ENCODE peak calls at places on chromosomes 6 and 20, in eight cellular contexts. H, Y, Z, M, E, V, C and Q are unnamed samples.

GRCh38 chr6:1035419-1035818 is 276.5 kb upstream of the FOXQ1 start:
- DNase-seq in H (no peak), Y (no peak), Z (no peak), M (no peak), E (no peak), V (no peak), C (no peak), Q (no peak)

GRCh38 chr20:9051508-9051907 is 17.4 kb upstream of the PLCB4 start:
- DNase-seq in H (no peak), Y (peak; percentile 98), Z (peak; percentile 97), M (no peak), E (no peak), V (peak; percentile 89), C (peak; percentile 97), Q (no peak)

GRCh38 chr6:116443105-116443504 is 18.1 kb upstream of the CALHM6 start:
- DNase-seq in H (no peak), Y (no peak), Z (no peak), M (no peak), E (no peak), V (no peak), C (no peak), Q (no peak)

GRCh38 chr6:167493961-167494697 is 169.2 kb downstream of the TTLL2 start:
- DNase-seq in H (no peak), Y (no peak), Z (no peak), M (no peak), E (no peak), V (no peak), C (no peak), Q (no peak)

GRCh38 chr20:12047838-12048432 is 130.2 kb downstream of the BTBD3 start:
- DNase-seq in H (no peak), Y (peak; percentile 2), Z (peak; percentile 19), M (no peak), E (no peak), V (no peak), C (peak; percentile 18), Q (peak; percentile 73)

GRCh38 chr20:48738399-48739304 is 89.1 kb downstream of the PREX1 start:
- DNase-seq in H (peak; percentile 69), Y (no peak), Z (no peak), M (no peak), E (peak; percentile 98), V (no peak), C (no peak), Q (no peak)

GRCh38 chr6:4610256-4610655 is 165.9 kb upstream of the CDYL start:
- DNase-seq in H (no peak), Y (peak; percentile 19), Z (peak; percentile 71), M (no peak), E (no peak), V (no peak), C (peak; percentile 95), Q (no peak)

GRCh38 chr6:44701038-44701636 is 313.6 kb downstream of the CDC5L start:
- DNase-seq in H (no peak), Y (no peak), Z (no peak), M (no peak), E (no peak), V (no peak), C (no peak), Q (no peak)

GRCh38 chr6:99282479-99283062 is 66.9 kb downstream of the FAXC start:
- DNase-seq in H (no peak), Y (peak; percentile 12), Z (peak; percentile 15), M (no peak), E (no peak), V (no peak), C (peak; percentile 5), Q (peak; percentile 64)

GRCh38 chr6:38646166-38646565 is 6.4 kb upstream of the BTBD9 start:
- DNase-seq in H (no peak), Y (no peak), Z (peak; percentile 26), M (no peak), E (no peak), V (no peak), C (peak; percentile 14), Q (peak; percentile 84)

GRCh38 chr20:10986586-10986985 is 312.8 kb upstream of the JAG1 start:
- DNase-seq in H (no peak), Y (peak; percentile 5), Z (peak; percentile 2), M (no peak), E (no peak), V (no peak), C (peak; percentile 30), Q (no peak)

GRCh38 chr6:86487660-86488221 is 449.6 kb upstream of the HTR1E start:
- DNase-seq in H (no peak), Y (no peak), Z (no peak), M (no peak), E (no peak), V (no peak), C (no peak), Q (no peak)

GRCh38 chr20:17500271-17500670 is 30.9 kb downstream of the BFSP1 start:
- DNase-seq in H (no peak), Y (no peak), Z (no peak), M (no peak), E (no peak), V (no peak), C (no peak), Q (no peak)

GRCh38 chr20:34232494-34233087 is 8.6 kb upstream of the ASIP start:
- DNase-seq in H (no peak), Y (no peak), Z (no peak), M (no peak), E (no peak), V (no peak), C (no peak), Q (no peak)

GRCh38 chr6:33613146-33613793 is 7.9 kb upstream of the ITPR3 start:
- DNase-seq in H (no peak), Y (no peak), Z (peak; percentile 81), M (no peak), E (no peak), V (peak; percentile 63), C (peak; percentile 90), Q (no peak)

GRCh38 chr6:44044154-44044539 is 83.1 kb downstream of the MRPL14 start:
- DNase-seq in H (no peak), Y (no peak), Z (no peak), M (no peak), E (no peak), V (no peak), C (no peak), Q (no peak)

GRCh38 chr20:5448449-5449118 is 131.8 kb upstream of the PROKR2 start:
- DNase-seq in H (peak; percentile 17), Y (peak; percentile 10), Z (peak; percentile 40), M (peak; percentile 77), E (peak; percentile 24), V (no peak), C (peak; percentile 27), Q (peak; percentile 6)